ENCODE peak calls at places on chromosomes 16 and 17, in seven cellular contexts. P, E, B, A, L, K and I are unnamed samples.

GRCh38 chr16:19555938-19556778 is 655 bp downstream of the VPS35L start:
- DNase-seq in L (peak; percentile 23), P (no peak), E (no peak), A (no peak), K (no peak), B (peak; percentile 90), I (peak; percentile 78)

GRCh38 chr16:3076577-3076976 is 11.1 kb downstream of the IL32 start:
- DNase-seq in A (no peak), E (peak; percentile 10), B (no peak), K (peak; percentile 70), P (no peak), L (no peak), I (no peak)

GRCh38 chr17:82022310-82022980 is at the start of gene CENPX:
- DNase-seq in B (no peak), P (no peak), E (no peak), L (no peak), K (peak; percentile 87), A (no peak), I (peak; percentile 63)

GRCh38 chr16:50695017-50696000 is 1.9 kb downstream of the NOD2 start:
- DNase-seq in A (no peak), L (no peak), E (peak; percentile 53), K (no peak), P (no peak), B (peak; percentile 84), I (no peak)

GRCh38 chr16:87855852-87856715 is 13.2 kb downstream of the SLC7A5 start:
- DNase-seq in B (peak; percentile 65), A (peak; percentile 28), P (peak; percentile 83), K (peak; percentile 95), L (peak; percentile 61), E (peak; percentile 73), I (peak; percentile 44)

GRCh38 chr17:45284176-45285140 is 22.6 kb upstream of the SPATA32 start:
- DNase-seq in E (peak; percentile 73), K (no peak), A (no peak), P (peak; percentile 83), B (peak; percentile 51), L (no peak), I (peak; percentile 26)

GRCh38 chr17:71331754-71332153 is 789.1 kb upstream of the SOX9 start:
- DNase-seq in B (no peak), L (no peak), E (no peak), P (no peak), A (no peak), K (no peak), I (no peak)

GRCh38 chr17:82490512-82491195 is 28.9 kb upstream of the FOXK2 start:
- DNase-seq in E (no peak), K (no peak), P (no peak), A (no peak), L (no peak), B (no peak), I (no peak)

GRCh38 chr17:80650339-80650672 is 105.7 kb downstream of the RPTOR start:
- DNase-seq in A (no peak), K (no peak), E (no peak), B (no peak), P (no peak), L (no peak), I (no peak)

GRCh38 chr16:85634747-85635544 is 21.8 kb downstream of the GSE1 start:
- DNase-seq in L (no peak), A (no peak), K (no peak), E (no peak), B (no peak), P (no peak), I (peak; percentile 21)

GRCh38 chr17:75013077-75013391 is 564 bp downstream of the MRPL58 start:
- DNase-seq in E (no peak), K (no peak), P (no peak), L (no peak), B (no peak), A (no peak), I (peak; percentile 68)

GRCh38 chr17:75011788-75012319 is 616 bp upstream of the MRPL58 start:
- DNase-seq in B (no peak), A (no peak), K (no peak), E (peak; percentile 69), L (no peak), P (peak; percentile 73), I (no peak)

GRCh38 chr17:75009139-75009724 is 3.2 kb upstream of the MRPL58 start:
- DNase-seq in P (peak; percentile 38), E (no peak), L (no peak), B (no peak), A (no peak), K (no peak), I (no peak)

GRCh38 chr17:75010683-75011406 is 1.6 kb upstream of the MRPL58 start:
- DNase-seq in E (peak; percentile 85), A (no peak), L (no peak), B (no peak), K (no peak), P (no peak), I (no peak)

GRCh38 chr17:75012320-75013076 is at the start of gene MRPL58:
- DNase-seq in B (peak; percentile 94), A (no peak), E (peak; percentile 87), L (peak; percentile 89), K (peak; percentile 96), P (peak; percentile 71), I (peak; percentile 92)
- TF ChIP-seq POLR2A in B (peak; percentile 77), A (peak; percentile 34), E (no peak), L (peak; percentile 82), K (no peak), P (peak; percentile 19), I (peak; percentile 77)

GRCh38 chr17:61400058-61400785 is 579 bp downstream of the TBX2 start:
- DNase-seq in A (no peak), L (no peak), P (no peak), K (no peak), E (no peak), B (no peak), I (no peak)

GRCh38 chr17:61398721-61399130 is 917 bp upstream of the TBX2 start:
- DNase-seq in E (no peak), B (no peak), L (no peak), K (no peak), A (no peak), P (no peak), I (no peak)

GRCh38 chr17:61401280-61402072 is 1.8 kb downstream of the TBX2 start:
- DNase-seq in P (no peak), L (no peak), E (no peak), A (no peak), B (no peak), K (no peak), I (no peak)

GRCh38 chr17:61400786-61401279 is 1.2 kb downstream of the TBX2 start:
- DNase-seq in B (no peak), L (no peak), E (no peak), P (no peak), A (no peak), K (no peak), I (no peak)

DNA sequence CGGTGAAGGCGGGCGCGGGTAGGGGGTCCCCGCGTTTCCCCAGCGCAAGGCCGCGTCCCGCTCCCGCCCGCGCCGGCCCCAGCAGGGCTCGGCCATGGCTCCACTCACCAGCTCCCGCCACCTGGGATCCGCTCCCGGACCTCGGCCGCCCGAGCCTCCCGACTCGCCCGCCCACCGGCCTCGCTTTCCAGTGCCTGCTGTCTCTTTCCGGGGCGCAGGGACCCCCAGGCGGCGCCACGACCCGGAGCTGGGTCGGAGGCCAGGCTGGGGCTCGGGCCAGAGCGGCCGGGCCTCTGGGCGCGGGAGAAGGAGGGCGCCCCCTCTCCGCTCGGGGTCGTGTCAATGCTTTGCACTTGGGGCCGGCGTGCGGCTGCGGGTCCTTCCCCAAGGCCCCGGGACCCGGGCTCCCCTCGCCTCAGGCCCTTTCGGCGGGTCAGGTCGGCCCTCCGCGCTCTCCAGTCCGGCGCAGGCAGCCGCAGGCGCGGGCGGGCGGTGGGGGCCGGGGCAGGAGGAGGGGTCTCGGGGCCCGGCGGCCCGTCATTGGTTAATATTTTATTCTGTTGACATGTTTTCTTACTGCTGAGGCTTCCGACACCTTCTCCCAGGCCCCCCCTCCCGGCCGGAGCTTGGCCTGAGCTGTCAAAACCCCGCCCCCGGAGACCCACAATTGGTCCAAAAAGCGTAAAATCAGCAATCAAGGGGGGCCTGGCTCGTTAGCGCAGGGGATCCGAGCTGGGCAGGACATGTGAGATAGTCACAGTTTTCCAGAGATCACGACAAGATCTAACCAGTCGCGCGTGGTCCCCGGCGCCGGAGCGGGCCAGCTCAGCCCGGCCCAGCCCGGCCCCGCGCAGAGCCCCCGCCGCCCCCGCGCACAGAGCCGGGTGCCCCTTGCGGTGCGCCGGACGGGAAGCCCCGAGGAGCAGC is at the start of gene TBX2:
- DNase-seq in L (no peak), B (no peak), K (peak; percentile 74), P (no peak), E (peak; percentile 86), A (no peak), I (no peak)
- TF ChIP-seq POLR2A in L (no peak), B (no peak), K (no peak), P (no peak), E (no peak), A (peak; percentile 45), I (no peak)

DNA sequence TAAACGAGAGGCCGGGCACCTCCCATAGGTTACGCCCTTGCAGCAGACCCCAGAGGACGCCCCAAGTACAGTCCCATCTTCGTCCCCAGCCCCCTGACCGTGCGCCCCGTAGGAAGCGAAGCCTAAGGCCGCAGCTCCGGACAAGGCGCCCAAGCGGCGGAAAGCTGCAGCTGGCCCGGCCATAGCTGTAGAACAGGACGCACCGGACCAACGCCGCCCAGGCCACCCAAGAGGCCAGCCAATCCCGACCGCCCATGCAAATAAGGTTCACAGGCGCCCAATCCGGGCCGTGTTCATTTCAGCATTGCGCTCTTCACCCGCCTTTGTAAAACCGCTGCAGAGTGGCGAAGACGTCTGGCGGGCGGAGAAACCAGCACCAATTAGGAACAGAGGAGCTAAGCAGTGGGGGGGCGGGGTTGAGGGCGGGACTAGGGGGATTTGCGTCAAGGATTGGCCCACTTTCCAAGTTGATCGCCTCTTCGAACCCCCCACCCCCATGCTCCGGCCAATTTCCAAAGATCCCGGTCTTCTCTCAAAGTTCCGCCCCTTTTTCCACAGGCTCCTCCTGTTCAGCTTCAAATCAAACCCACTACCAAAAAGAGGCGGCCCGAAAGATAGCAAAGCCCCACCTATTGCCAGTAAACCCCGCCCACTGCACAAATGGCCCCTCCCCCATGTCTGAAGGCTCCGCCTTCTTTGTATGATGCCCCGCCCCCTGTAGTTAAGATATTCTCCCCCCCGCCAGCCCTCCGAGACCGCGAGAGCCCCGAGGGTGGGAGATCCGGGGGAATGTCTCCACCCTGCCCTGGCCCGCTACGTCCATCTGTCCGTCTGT is at the start of gene TMEM256:
- DNase-seq in E (peak; percentile 99), L (peak; percentile 95), P (peak; percentile 99), A (peak; percentile 95), K (peak; percentile 98), B (peak; percentile 97), I (peak; percentile 99)
- TF ChIP-seq POLR2A in E (peak; percentile 94), L (peak; percentile 94), P (peak; percentile 99), A (peak; percentile 97), K (peak; percentile 10), B (peak; percentile 71), I (peak; percentile 83)

GRCh38 chr17:78705071-78705470 is 77.0 kb downstream of the CYTH1 start:
- DNase-seq in P (no peak), L (no peak), K (no peak), B (no peak), A (no peak), E (peak; percentile 45), I (no peak)

GRCh38 chr17:78707016-78707415 is 75.1 kb downstream of the CYTH1 start:
- DNase-seq in P (no peak), A (no peak), E (no peak), B (no peak), K (no peak), L (no peak), I (no peak)

GRCh38 chr17:78707923-78708322 is 74.2 kb downstream of the CYTH1 start:
- DNase-seq in B (no peak), L (no peak), P (no peak), K (no peak), A (no peak), E (no peak), I (no peak)

GRCh38 chr17:78704594-78704993 is 77.5 kb downstream of the CYTH1 start:
- DNase-seq in B (no peak), P (no peak), A (no peak), E (no peak), L (no peak), K (no peak), I (no peak)

GRCh38 chr17:78706271-78706915 is 75.7 kb downstream of the CYTH1 start:
- DNase-seq in K (no peak), L (peak; percentile 43), B (no peak), A (no peak), E (no peak), P (peak; percentile 59), I (no peak)
- TF ChIP-seq POLR2A in K (no peak), L (peak; percentile 67), B (no peak), A (no peak), E (no peak), P (no peak), I (no peak)